ENCODE peak calls at places on chromosome 17, in seven cellular contexts. U, B, P, X, J, F and W are unnamed samples.

GRCh38 chr17:36859701-36860100 is 77.6 kb upstream of the LHX1 start:
- DNase-seq in U (no peak), B (no peak), P (no peak), X (no peak), J (no peak), F (no peak), W (no peak)

GRCh38 chr17:43517161-43517560 is 29.0 kb downstream of the ETV4 start:
- DNase-seq in U (no peak), B (no peak), P (no peak), X (no peak), J (no peak), F (no peak), W (no peak)

GRCh38 chr17:17749921-17750320 is 68.7 kb downstream of the RAI1 start:
- DNase-seq in U (no peak), B (peak; percentile 63), P (peak; percentile 59), X (no peak), J (peak; percentile 72), F (peak; percentile 62), W (no peak)

GRCh38 chr17:44794699-44795413 is 35.2 kb downstream of the GJC1 start:
- DNase-seq in U (no peak), B (peak; percentile 99), P (no peak), X (no peak), J (no peak), F (no peak), W (peak; percentile 82)

GRCh38 chr17:67221062-67221998 is 23.7 kb downstream of the HELZ start:
- DNase-seq in U (no peak), B (peak; percentile 54), P (no peak), X (no peak), J (peak; percentile 66), F (peak; percentile 41), W (no peak)

GRCh38 chr17:38725066-38725465 is 5.1 kb upstream of the CISD3 start:
- DNase-seq in U (no peak), B (no peak), P (no peak), X (no peak), J (no peak), F (no peak), W (no peak)

GRCh38 chr17:71224824-71225575 is 895.8 kb upstream of the SOX9 start:
- DNase-seq in U (no peak), B (no peak), P (no peak), X (no peak), J (no peak), F (no peak), W (no peak)

GRCh38 chr17:32192379-32192778 is 50.1 kb downstream of the RHOT1 start:
- DNase-seq in U (no peak), B (no peak), P (no peak), X (no peak), J (no peak), F (no peak), W (no peak)